ENCODE peak calls at places on chromosomes 4 and X, in five cellular contexts. W is HepG2, X is K562, O is GM12878, J is H1. Y is an unnamed sample.

GRCh38 chr4:14178421-14178820 is 550.9 kb upstream of the BOD1L1 start:
- DNase-seq in X (no peak), O (peak), J (no peak), W (no peak), Y (peak)

GRCh38 chr4:54231419-54232150 is 2.5 kb downstream of the PDGFRA start:
- DNase-seq in X (no peak), W (no peak), O (no peak), J (no peak), Y (peak)

GRCh38 chr4:141458501-141458900 is 177.9 kb upstream of the IL15 start:
- DNase-seq in W (no peak), J (no peak), X (no peak), O (no peak), Y (no peak)

GRCh38 chr4:92339671-92340070 is 35.9 kb downstream of the GRID2 start:
- DNase-seq in X (no peak), J (no peak), W (no peak), O (no peak), Y (no peak)

GRCh38 chr4:98434816-98435215 is 173.6 kb downstream of the RAP1GDS1 start:
- DNase-seq in O (no peak), X (no peak), W (no peak), J (no peak), Y (no peak)

GRCh38 chrX:130716822-130717405 is 186.1 kb downstream of the ENOX2 start:
- DNase-seq in J (no peak), O (no peak), X (no peak), W (no peak), Y (no peak)

GRCh38 chr4:168408620-168409019 is 71.7 kb downstream of the DDX60L start:
- DNase-seq in X (no peak), W (no peak), J (no peak), O (no peak), Y (no peak)

GRCh38 chr4:94420356-94420755 is 31.4 kb upstream of the PDLIM5 start:
- DNase-seq in O (no peak), X (no peak), J (no peak), W (no peak), Y (no peak)

GRCh38 chr4:129218897-129219296 is 122.9 kb downstream of the C4orf33 start:
- DNase-seq in O (no peak), X (no peak), J (no peak), W (no peak), Y (no peak)

GRCh38 chr4:124133753-124134152 is 578.8 kb downstream of the ANKRD50 start:
- DNase-seq in J (no peak), O (no peak), X (no peak), W (no peak), Y (no peak)

GRCh38 chrX:49202022-49202421 is 2.0 kb upstream of the SYP start:
- DNase-seq in J (no peak), O (no peak), W (no peak), X (no peak), Y (no peak)

GRCh38 chr4:35151816-35152572 is 1092.3 kb downstream of the ARAP2 start:
- DNase-seq in X (peak), W (peak), J (peak), O (no peak), Y (peak)

GRCh38 chrX:56726609-56727008 is 2.4 kb upstream of the NBDY start:
- DNase-seq in O (no peak), W (peak), X (peak), J (no peak), Y (peak)

GRCh38 chr4:174972911-174973310 is 54.8 kb downstream of the ADAM29 start:
- DNase-seq in X (no peak), W (no peak), J (no peak), O (no peak), Y (no peak)

GRCh38 chrX:44974462-44974861 is 101.5 kb downstream of the KDM6A start:
- DNase-seq in X (no peak), J (no peak), W (no peak), O (no peak), Y (no peak)

GRCh38 chr4:95857761-95858160 is 17.9 kb downstream of the PDHA2 start:
- DNase-seq in J (no peak), O (no peak), W (no peak), X (no peak), Y (no peak)

GRCh38 chr4:70240192-70240591 is 2.2 kb upstream of the CSN3 start:
- DNase-seq in X (no peak), O (no peak), J (no peak), W (peak), Y (no peak)

GRCh38 chr4:168514249-168514852 is 17.5 kb downstream of the PALLD start:
- DNase-seq in W (peak), J (no peak), X (no peak), O (no peak), Y (peak)

GRCh38 chrX:103066606-103067005 is 2.6 kb upstream of the BEX1 start:
- DNase-seq in J (no peak), O (no peak), X (no peak), W (no peak), Y (no peak)

GRCh38 chrX:83916525-83916924 is 55.6 kb downstream of the CYLC1 start:
- DNase-seq in X (peak), W (no peak), J (no peak), O (no peak), Y (peak)

GRCh38 chrX:9352243-9352642 is 112.6 kb upstream of the TBL1X start:
- DNase-seq in W (no peak), X (peak), J (no peak), O (peak), Y (no peak)

GRCh38 chr4:175176710-175177109 is 258.6 kb downstream of the ADAM29 start:
- DNase-seq in J (no peak), W (no peak), X (no peak), O (no peak), Y (no peak)

GRCh38 chrX:110531873-110532272 is 173.2 kb downstream of the RTL9 start:
- DNase-seq in W (no peak), X (no peak), J (no peak), O (no peak), Y (no peak)

GRCh38 chr4:69058410-69059059 is 37.7 kb upstream of the UGT2B7 start:
- DNase-seq in W (no peak), O (no peak), J (no peak), X (no peak), Y (peak)

GRCh38 chrX:106862972-106863688 is 40.0 kb downstream of the RIPPLY1 start:
- DNase-seq in O (no peak), W (peak), X (peak), J (peak), Y (peak)

GRCh38 chrX:69618803-69619202 is 2.9 kb downstream of the EDA start:
- DNase-seq in J (no peak), W (peak), X (no peak), O (no peak), Y (peak)

GRCh38 chrX:69948398-69948797 is 101.3 kb downstream of the AWAT2 start:
- DNase-seq in O (no peak), W (no peak), J (no peak), X (no peak), Y (no peak)

GRCh38 chrX:34631826-34632225 is 25.3 kb downstream of the TMEM47 start:
- DNase-seq in W (no peak), X (no peak), O (no peak), J (no peak), Y (no peak)

GRCh38 chrX:126770179-126770578 is 49.4 kb upstream of the PRR32 start:
- DNase-seq in J (no peak), O (no peak), W (no peak), X (peak), Y (peak)

GRCh38 chrX:120736989-120737388 is 107.1 kb upstream of the C1GALT1C1 start:
- DNase-seq in X (no peak), J (no peak), O (no peak), W (no peak), Y (no peak)

GRCh38 chrX:11239230-11239629 is 54.0 kb upstream of the AMELX start:
- DNase-seq in O (peak), J (no peak), X (peak), W (peak), Y (no peak)

GRCh38 chr4:185359767-185360446 is 35.8 kb downstream of the LRP2BP start:
- DNase-seq in J (no peak), O (no peak), X (peak), W (no peak), Y (no peak)

GRCh38 chrX:51507551-51507950 is 11.2 kb upstream of the NUDT11 start:
- DNase-seq in J (no peak), X (no peak), O (no peak), W (no peak), Y (no peak)

GRCh38 chr4:183721207-183722081 is 62.4 kb downstream of the TRAPPC11 start:
- DNase-seq in O (no peak), X (no peak), J (peak), W (peak), Y (peak)

GRCh38 chr4:113610542-113610941 is 151.0 kb downstream of the CAMK2D start:
- DNase-seq in W (no peak), X (no peak), J (no peak), O (no peak), Y (no peak)

GRCh38 chr4:160233141-160233540 is 1130.3 kb downstream of the RAPGEF2 start:
- DNase-seq in X (no peak), O (no peak), W (no peak), J (no peak), Y (no peak)

DNA sequence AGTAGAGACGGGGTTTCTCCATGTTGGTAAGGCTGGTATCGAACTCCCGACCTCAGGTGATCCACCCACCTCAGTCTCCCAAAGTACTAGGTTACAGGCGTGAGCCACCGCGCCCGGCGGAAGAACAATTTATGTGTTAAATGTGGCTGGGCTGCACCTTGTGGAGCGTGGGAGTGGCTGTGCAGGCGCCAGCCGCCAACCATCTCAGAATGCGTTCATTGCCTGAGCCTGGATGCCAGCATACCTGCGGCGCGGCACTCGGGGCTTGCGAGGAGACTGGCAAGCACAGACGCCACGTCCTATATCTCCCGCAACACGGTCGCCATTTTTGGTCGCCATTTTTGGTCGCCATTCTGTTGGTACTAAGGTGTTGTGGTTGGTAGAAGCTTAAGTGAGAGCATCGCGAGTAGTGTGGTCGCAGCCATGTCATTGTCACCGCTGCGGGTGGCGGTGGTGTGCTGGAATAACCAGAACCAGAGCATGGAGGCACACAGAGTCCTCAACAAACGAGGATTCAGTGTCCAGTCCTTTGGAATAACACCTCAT is 193.6 kb upstream of the HTR2C start:
- DNase-seq in W (no peak), J (no peak), O (no peak), X (peak), Y (no peak)
- TF ChIP-seq CREB1 in W (no peak), J (no peak), O (no peak), X (no peak), Y (no peak)

DNA sequence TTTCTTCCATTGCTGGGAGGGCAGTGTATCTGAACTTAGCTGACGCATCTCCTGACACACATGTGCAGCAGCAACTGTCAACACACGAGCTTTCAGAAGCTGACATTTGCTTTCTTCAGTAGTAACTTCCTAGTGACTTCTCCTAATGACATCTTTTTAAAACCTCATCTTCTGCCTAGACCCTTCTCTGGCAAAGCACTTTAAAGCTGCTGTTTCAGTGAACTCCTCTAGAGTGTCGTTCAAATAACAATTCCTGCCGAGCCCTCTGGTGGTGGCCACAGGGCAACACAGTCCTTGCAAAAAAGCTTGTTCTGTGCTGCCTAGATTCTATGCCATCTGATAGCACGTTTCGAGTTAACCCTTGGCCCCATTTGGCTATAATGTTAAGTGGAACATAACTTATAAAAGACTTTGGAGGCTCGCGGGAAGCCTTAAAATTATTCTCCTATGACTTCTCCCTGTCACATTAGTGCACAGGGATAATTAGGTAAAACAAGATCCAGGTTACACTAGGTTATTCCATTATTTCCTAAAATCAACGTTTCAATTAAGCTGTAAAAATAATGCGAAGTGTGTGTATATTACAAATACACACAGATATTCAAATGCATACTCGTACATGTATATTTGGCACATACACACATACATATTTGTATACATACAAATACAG is 2340.8 kb downstream of the PCDH7 start:
- DNase-seq in X (no peak), O (no peak), W (peak), J (peak), Y (peak)
- H3K4me2 ChIP-seq in X (no peak), O (no peak), W (no peak), J (no peak), Y (no peak)

GRCh38 chr4:153344131-153345010 is at the start of gene MND1:
- DNase-seq in X (peak), O (no peak), J (peak), W (peak), Y (peak)
- TF ChIP-seq POLR2AphosphoS5 in X (peak), O (no peak), J (peak), W (peak), Y (peak)

GRCh38 chrX:19176901-19177630 is 54.8 kb upstream of the ADGRG2 start:
- DNase-seq in O (no peak), W (no peak), X (no peak), J (no peak), Y (no peak)

GRCh38 chrX:19178402-19178801 is 56.1 kb upstream of the ADGRG2 start:
- DNase-seq in J (no peak), W (no peak), X (no peak), O (no peak), Y (no peak)

GRCh38 chrX:19172741-19173140 is 50.5 kb upstream of the ADGRG2 start:
- DNase-seq in O (no peak), X (no peak), W (no peak), J (no peak), Y (no peak)

GRCh38 chrX:19177710-19178109 is 55.4 kb upstream of the ADGRG2 start:
- DNase-seq in W (no peak), X (no peak), O (no peak), J (no peak), Y (no peak)

DNA sequence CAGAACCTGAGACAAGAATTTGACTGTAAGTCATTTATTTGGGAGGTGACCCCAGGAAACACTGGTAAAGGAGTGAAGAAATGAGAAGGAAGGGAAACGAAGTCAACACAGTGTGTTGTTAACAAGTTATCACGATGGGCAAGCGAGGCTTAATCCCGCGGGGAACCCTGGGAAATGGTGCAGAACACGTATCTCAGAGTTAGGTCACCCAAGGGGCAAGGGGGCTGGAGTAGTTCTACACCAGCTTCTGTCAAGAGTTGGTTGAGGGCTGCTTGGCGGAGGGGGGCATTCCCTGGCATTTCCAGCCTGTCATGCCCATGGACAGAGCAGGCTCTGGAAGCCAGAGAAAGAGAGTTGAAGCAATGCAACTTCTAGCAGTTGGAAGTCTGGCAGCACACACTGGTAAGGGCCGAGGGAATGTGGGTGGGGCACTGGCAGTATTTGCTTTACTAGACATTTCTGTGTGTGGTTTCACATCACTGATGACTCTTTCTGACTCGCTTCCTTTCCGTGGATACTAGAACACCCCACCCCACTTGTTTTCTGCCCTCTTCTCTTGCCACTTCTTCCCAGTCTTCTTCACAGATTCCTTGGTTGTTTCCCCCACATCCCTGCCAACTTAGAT is 52.2 kb upstream of the ADGRG2 start:
- DNase-seq in X (no peak), J (no peak), O (no peak), W (no peak), Y (no peak)
- TF ChIP-seq CREB1 in X (no peak), J (no peak), O (no peak), W (no peak), Y (no peak)

GRCh38 chrX:150372756-150373155 is 9.6 kb downstream of the MAMLD1 start:
- DNase-seq in W (no peak), J (no peak), O (no peak), X (no peak), Y (no peak)

GRCh38 chrX:150370589-150371312 is 7.6 kb downstream of the MAMLD1 start:
- DNase-seq in O (no peak), J (no peak), X (no peak), W (no peak), Y (no peak)

GRCh38 chrX:150375243-150375642 is 12.1 kb downstream of the MAMLD1 start:
- DNase-seq in O (no peak), W (no peak), X (no peak), J (no peak), Y (peak)

GRCh38 chrX:150372280-150372679 is 9.2 kb downstream of the MAMLD1 start:
- DNase-seq in X (no peak), W (no peak), O (no peak), J (no peak), Y (no peak)

GRCh38 chrX:150371877-150372276 is 8.8 kb downstream of the MAMLD1 start:
- DNase-seq in W (no peak), O (no peak), J (no peak), X (no peak), Y (no peak)
- H3K4me2 ChIP-seq in W (no peak), O (no peak), J (no peak), X (no peak), Y (no peak)

DNA sequence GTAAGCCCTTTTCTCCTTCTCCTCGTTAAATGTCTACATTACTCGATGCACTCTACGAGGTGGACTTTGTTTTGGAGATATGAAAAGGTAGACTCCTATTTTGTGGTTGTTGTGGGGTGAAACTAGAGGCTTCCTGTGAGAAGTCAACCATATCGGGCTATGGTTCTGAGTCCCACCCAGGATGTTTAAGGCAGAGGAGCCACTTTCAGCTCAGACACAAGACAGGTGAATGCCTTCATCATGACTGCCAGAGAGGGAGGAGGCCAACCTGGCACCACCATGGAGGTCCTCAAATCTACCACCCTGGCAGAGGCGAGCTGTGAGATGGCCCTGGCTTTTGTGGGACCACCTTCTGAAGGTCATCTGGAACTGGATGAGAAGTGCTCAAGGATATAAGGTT is 154.4 kb upstream of the KLF3 start:
- DNase-seq in W (no peak), J (no peak), O (no peak), X (no peak), Y (no peak)
- TF ChIP-seq POLR2AphosphoS5 in W (no peak), J (no peak), O (no peak), X (no peak), Y (no peak)

GRCh38 chr4:180057891-180058643 is 2185.1 kb upstream of the TENM3 start:
- DNase-seq in W (no peak), J (no peak), O (no peak), X (no peak), Y (peak)

GRCh38 chr4:180059216-180059881 is 2183.9 kb upstream of the TENM3 start:
- DNase-seq in W (no peak), J (no peak), X (no peak), O (no peak), Y (peak)

GRCh38 chr4:180060159-180060889 is 2182.9 kb upstream of the TENM3 start:
- DNase-seq in O (no peak), J (no peak), X (no peak), W (no peak), Y (peak)

GRCh38 chr4:180058731-180059215 is 2184.4 kb upstream of the TENM3 start:
- DNase-seq in O (no peak), X (no peak), W (no peak), J (no peak), Y (peak)

DNA sequence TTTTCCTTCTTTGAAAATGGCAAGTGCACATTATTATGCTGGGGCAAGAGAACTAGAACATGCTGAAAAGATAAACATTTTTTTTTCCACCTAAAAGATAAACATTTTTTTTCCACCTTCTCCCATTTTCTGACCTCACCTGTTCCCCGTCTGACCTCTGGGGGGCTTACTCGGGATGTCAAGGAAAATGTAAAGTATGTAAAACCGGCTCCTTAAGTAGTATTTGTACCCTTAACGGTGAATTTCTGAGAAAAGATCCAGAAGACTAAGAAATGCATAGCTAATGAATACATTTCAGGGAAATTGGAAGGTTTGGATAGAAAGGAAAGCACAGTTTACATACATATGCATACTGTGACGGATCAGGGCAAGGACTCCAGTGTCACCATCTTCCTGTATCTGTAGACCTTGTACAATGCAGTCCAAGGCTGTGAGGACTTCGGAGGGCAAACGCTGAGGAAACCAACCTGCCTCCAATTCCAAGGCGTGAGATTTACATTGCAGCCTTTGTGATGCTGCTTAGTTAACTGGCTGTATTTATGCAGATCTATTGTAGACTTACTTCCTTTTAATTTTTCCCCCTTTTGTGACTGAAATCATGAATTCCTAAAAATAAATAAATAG is 2185.9 kb upstream of the TENM3 start:
- DNase-seq in O (no peak), J (no peak), X (no peak), W (no peak), Y (peak)
- TF ChIP-seq CREB1 in O (no peak), J (no peak), X (no peak), W (no peak), Y (no peak)

GRCh38 chr4:88743696-88744095 is 46.1 kb upstream of the NAP1L5 start:
- DNase-seq in W (no peak), O (no peak), J (no peak), X (no peak), Y (no peak)
- H3K4me2 ChIP-seq in W (no peak), O (no peak), J (no peak), X (no peak), Y (no peak)

Y was measured in GM23338.